ENCODE peak calls at places on chromosomes 5 and 9, in seven cellular contexts. One of them, this sample, is unnamed.

GRCh38 chr9:89410022-89410421 is 87.9 kb downstream of the SEMA4D start:
- DNase-seq in AML-193: no peak
- DNase-seq in lower leg skin: no peak
- DNase-seq in amniotic stem cell: no peak
- DNase-seq in germinal center: no peak
- DNase-seq in mucosa of descending colon: no peak
- DNase-seq in substantia nigra: no peak
- DNase-seq in this sample: no peak

GRCh38 chr5:148060309-148060708 is 3.5 kb upstream of the SPINK5 start:
- DNase-seq in AML-193: no peak
- DNase-seq in lower leg skin: no peak
- DNase-seq in amniotic stem cell: no peak
- DNase-seq in germinal center: no peak
- DNase-seq in mucosa of descending colon: no peak
- DNase-seq in substantia nigra: no peak
- DNase-seq in this sample: no peak

GRCh38 chr5:118447350-118447749 is 541.0 kb downstream of the DTWD2 start:
- DNase-seq in AML-193: no peak
- DNase-seq in lower leg skin: no peak
- DNase-seq in amniotic stem cell: no peak
- DNase-seq in germinal center: no peak
- DNase-seq in mucosa of descending colon: no peak
- DNase-seq in substantia nigra: no peak
- DNase-seq in this sample: no peak

GRCh38 chr9:38641985-38642864 is 21.8 kb upstream of the ANKRD18A start:
- DNase-seq in AML-193: no peak
- DNase-seq in lower leg skin: no peak
- DNase-seq in amniotic stem cell: peak
- DNase-seq in germinal center: no peak
- DNase-seq in mucosa of descending colon: no peak
- DNase-seq in substantia nigra: peak
- DNase-seq in this sample: peak

GRCh38 chr5:157343842-157344790 is 78.2 kb downstream of the CYFIP2 start:
- DNase-seq in AML-193: no peak
- DNase-seq in lower leg skin: peak
- DNase-seq in amniotic stem cell: no peak
- DNase-seq in germinal center: no peak
- DNase-seq in mucosa of descending colon: no peak
- DNase-seq in substantia nigra: peak
- DNase-seq in this sample: no peak

GRCh38 chr9:84296146-84296843 is 44.3 kb downstream of the SLC28A3 start:
- DNase-seq in AML-193: no peak
- DNase-seq in lower leg skin: no peak
- DNase-seq in amniotic stem cell: peak
- DNase-seq in germinal center: no peak
- DNase-seq in mucosa of descending colon: no peak
- DNase-seq in substantia nigra: no peak
- DNase-seq in this sample: no peak

GRCh38 chr5:165201364-165202143 is 1696.1 kb downstream of the MAT2B start:
- DNase-seq in AML-193: peak
- DNase-seq in lower leg skin: no peak
- DNase-seq in amniotic stem cell: no peak
- DNase-seq in germinal center: no peak
- DNase-seq in mucosa of descending colon: no peak
- DNase-seq in substantia nigra: no peak
- DNase-seq in this sample: no peak

GRCh38 chr5:157558089-157558595 is 17.4 kb downstream of the ADAM19 start:
- DNase-seq in AML-193: no peak
- DNase-seq in lower leg skin: no peak
- DNase-seq in amniotic stem cell: peak
- DNase-seq in germinal center: no peak
- DNase-seq in mucosa of descending colon: no peak
- DNase-seq in substantia nigra: no peak
- DNase-seq in this sample: no peak

GRCh38 chr9:69622664-69623063 is 49.5 kb downstream of the APBA1 start:
- DNase-seq in AML-193: no peak
- DNase-seq in lower leg skin: no peak
- DNase-seq in amniotic stem cell: no peak
- DNase-seq in germinal center: no peak
- DNase-seq in mucosa of descending colon: no peak
- DNase-seq in substantia nigra: no peak
- DNase-seq in this sample: peak

GRCh38 chr5:149113669-149114068 is 27.6 kb upstream of the ABLIM3 start:
- DNase-seq in AML-193: no peak
- DNase-seq in lower leg skin: no peak
- DNase-seq in amniotic stem cell: no peak
- DNase-seq in germinal center: no peak
- DNase-seq in mucosa of descending colon: no peak
- DNase-seq in substantia nigra: no peak
- DNase-seq in this sample: no peak

GRCh38 chr9:28820741-28821140 is 1247.5 kb upstream of the C9orf72 start:
- DNase-seq in AML-193: no peak
- DNase-seq in lower leg skin: no peak
- DNase-seq in amniotic stem cell: no peak
- DNase-seq in germinal center: no peak
- DNase-seq in mucosa of descending colon: no peak
- DNase-seq in substantia nigra: no peak
- DNase-seq in this sample: no peak